ENCODE peak calls at places on chromosomes 3 and 15, in five cellular contexts. A, I, M, R and N are unnamed samples.
A peak's percentile ranks its signal among the peaks of the same experiment; 100 is the strongest.

GRCh38 chr15:95550702-95551101 is 779.8 kb upstream of the NR2F2 start:
- DNase-seq in A (no peak), I (no peak), M (no peak), R (no peak), N (no peak)

GRCh38 chr3:102595057-102595456 is 160.2 kb downstream of the ZPLD1 start:
- DNase-seq in A (no peak), I (no peak), M (no peak), R (no peak), N (no peak)

GRCh38 chr3:174477491-174477890 is 381.6 kb upstream of the NAALADL2 start:
- DNase-seq in A (no peak), I (no peak), M (no peak), R (no peak), N (no peak)

GRCh38 chr15:32042269-32042996 is 12.1 kb downstream of the CHRNA7 start:
- DNase-seq in A (no peak), I (no peak), M (no peak), R (no peak), N (no peak)

GRCh38 chr15:62809106-62809967 is 233.2 kb upstream of the TPM1 start:
- DNase-seq in A (no peak), I (no peak), M (peak; percentile 57), R (no peak), N (no peak)

GRCh38 chr3:127784283-127784682 is 38.0 kb downstream of the MGLL start:
- DNase-seq in A (no peak), I (no peak), M (no peak), R (no peak), N (no peak)

GRCh38 chr3:82509106-82509842 is 747.8 kb upstream of the GBE1 start:
- DNase-seq in A (no peak), I (no peak), M (no peak), R (no peak), N (no peak)

GRCh38 chr3:55246016-55246415 is 241.1 kb downstream of the WNT5A start:
- DNase-seq in A (no peak), I (no peak), M (no peak), R (no peak), N (no peak)

GRCh38 chr3:9311265-9311664 is 51.6 kb upstream of the THUMPD3 start:
- DNase-seq in A (no peak), I (no peak), M (no peak), R (no peak), N (no peak)

GRCh38 chr3:184889312-184889904 is 77.4 kb downstream of the VPS8 start:
- DNase-seq in A (no peak), I (no peak), M (no peak), R (no peak), N (no peak)

GRCh38 chr3:138914870-138915502 is 32.0 kb downstream of the FOXL2 start:
- DNase-seq in A (no peak), I (no peak), M (no peak), R (no peak), N (peak; percentile 7)

GRCh38 chr3:155745795-155746550 is 1.1 kb upstream of the PLCH1 start:
- DNase-seq in A (peak; percentile 81), I (no peak), M (no peak), R (no peak), N (peak; percentile 16)

GRCh38 chr3:7565574-7565973 is 704.7 kb downstream of the GRM7 start:
- DNase-seq in A (no peak), I (no peak), M (no peak), R (no peak), N (no peak)

GRCh38 chr15:70561885-70562284 is 201.5 kb downstream of the UACA start:
- DNase-seq in A (peak; percentile 7), I (no peak), M (no peak), R (peak; percentile 22), N (no peak)

GRCh38 chr15:79208179-79208578 is 74.3 kb upstream of the ANKRD34C start:
- DNase-seq in A (no peak), I (no peak), M (no peak), R (no peak), N (no peak)

GRCh38 chr3:182138388-182138787 is 426.7 kb downstream of the SOX2 start:
- DNase-seq in A (no peak), I (no peak), M (no peak), R (no peak), N (no peak)

GRCh38 chr3:150357923-150358322 is 50.2 kb upstream of the TSC22D2 start:
- DNase-seq in A (no peak), I (no peak), M (no peak), R (no peak), N (no peak)

GRCh38 chr15:39030291-39031070 is 465.9 kb upstream of the RASGRP1 start:
- DNase-seq in A (no peak), I (no peak), M (no peak), R (no peak), N (no peak)

GRCh38 chr3:80285370-80285769 is 517.6 kb upstream of the ROBO1 start:
- DNase-seq in A (no peak), I (no peak), M (no peak), R (no peak), N (no peak)

GRCh38 chr15:28023933-28024888 is 74.9 kb downstream of the OCA2 start:
- DNase-seq in A (no peak), I (no peak), M (no peak), R (no peak), N (no peak)

GRCh38 chr3:159775372-159775961 is 213.2 kb upstream of the IL12A start:
- DNase-seq in A (peak; percentile 79), I (peak; percentile 31), M (peak; percentile 45), R (no peak), N (no peak)

GRCh38 chr3:44339181-44339741 is 695 bp downstream of the TCAIM start:
- DNase-seq in A (no peak), I (no peak), M (no peak), R (no peak), N (no peak)

GRCh38 chr15:38425269-38425668 is 28.7 kb upstream of the FAM98B start:
- DNase-seq in A (no peak), I (no peak), M (no peak), R (no peak), N (no peak)

GRCh38 chr3:108103040-108103751 is 12.4 kb upstream of the CD47 start:
- DNase-seq in A (peak; percentile 56), I (no peak), M (no peak), R (no peak), N (no peak)